ENCODE peak calls at places on chromosomes 4 and X, in six cellular contexts. One of them, this sample, is unnamed.

GRCh38 chrX:11381464-11381863 is 88.3 kb downstream of the AMELX start:
- DNase-seq in choroid plexus epithelial cell: peak
- DNase-seq in AG04450: peak
- DNase-seq in fibroblast of the aortic adventitia: peak
- DNase-seq in BE2C: peak
- DNase-seq in fibroblast of lung: peak
- DNase-seq in this sample: peak

GRCh38 chrX:137032378-137032694 is 1.5 kb downstream of the GPR101 start:
- DNase-seq in choroid plexus epithelial cell: no peak
- DNase-seq in AG04450: no peak
- DNase-seq in fibroblast of the aortic adventitia: no peak
- DNase-seq in BE2C: no peak
- DNase-seq in fibroblast of lung: no peak
- DNase-seq in this sample: no peak

GRCh38 chrX:15511563-15511962 is 11.0 kb downstream of the BMX start:
- DNase-seq in choroid plexus epithelial cell: no peak
- DNase-seq in AG04450: no peak
- DNase-seq in fibroblast of the aortic adventitia: no peak
- DNase-seq in BE2C: no peak
- DNase-seq in fibroblast of lung: no peak
- DNase-seq in this sample: no peak

GRCh38 chr4:74768857-74769525 is 25.3 kb downstream of the BTC start:
- DNase-seq in choroid plexus epithelial cell: peak
- DNase-seq in AG04450: no peak
- DNase-seq in fibroblast of the aortic adventitia: peak
- DNase-seq in BE2C: no peak
- DNase-seq in fibroblast of lung: peak
- DNase-seq in this sample: peak

GRCh38 chrX:51614353-51614752 is 4.4 kb downstream of the CENPVL3 start:
- DNase-seq in choroid plexus epithelial cell: peak
- DNase-seq in AG04450: peak
- DNase-seq in fibroblast of the aortic adventitia: peak
- DNase-seq in BE2C: peak
- DNase-seq in fibroblast of lung: peak
- DNase-seq in this sample: peak

GRCh38 chrX:23503835-23504539 is 163.3 kb upstream of the PRDX4 start:
- DNase-seq in choroid plexus epithelial cell: peak
- DNase-seq in AG04450: peak
- DNase-seq in fibroblast of the aortic adventitia: peak
- DNase-seq in BE2C: peak
- DNase-seq in fibroblast of lung: peak
- DNase-seq in this sample: peak

GRCh38 chr4:163804001-163804400 is 309.5 kb downstream of the TMA16 start:
- DNase-seq in choroid plexus epithelial cell: no peak
- DNase-seq in AG04450: no peak
- DNase-seq in fibroblast of the aortic adventitia: no peak
- DNase-seq in BE2C: no peak
- DNase-seq in fibroblast of lung: no peak
- DNase-seq in this sample: no peak

GRCh38 chrX:30141966-30142365 is 73.4 kb upstream of the MAGEB2 start:
- DNase-seq in choroid plexus epithelial cell: peak
- DNase-seq in AG04450: peak
- DNase-seq in fibroblast of the aortic adventitia: peak
- DNase-seq in BE2C: no peak
- DNase-seq in fibroblast of lung: peak
- DNase-seq in this sample: peak

GRCh38 chrX:40576291-40576690 is 4.5 kb upstream of the ATP6AP2 start:
- DNase-seq in choroid plexus epithelial cell: no peak
- DNase-seq in AG04450: no peak
- DNase-seq in fibroblast of the aortic adventitia: no peak
- DNase-seq in BE2C: no peak
- DNase-seq in fibroblast of lung: no peak
- DNase-seq in this sample: no peak

GRCh38 chr4:156999175-156999517 is 27.5 kb upstream of the PDGFC start:
- DNase-seq in choroid plexus epithelial cell: peak
- DNase-seq in AG04450: peak
- DNase-seq in fibroblast of the aortic adventitia: peak
- DNase-seq in BE2C: peak
- DNase-seq in fibroblast of lung: peak
- DNase-seq in this sample: peak

GRCh38 chrX:41031256-41031967 is 53.8 kb upstream of the USP9X start:
- DNase-seq in choroid plexus epithelial cell: no peak
- DNase-seq in AG04450: no peak
- DNase-seq in fibroblast of the aortic adventitia: no peak
- DNase-seq in BE2C: no peak
- DNase-seq in fibroblast of lung: no peak
- DNase-seq in this sample: no peak

GRCh38 chr4:108512615-108513505 is 107.5 kb upstream of the RPL34 start:
- DNase-seq in choroid plexus epithelial cell: peak
- DNase-seq in AG04450: peak
- DNase-seq in fibroblast of the aortic adventitia: peak
- DNase-seq in BE2C: peak
- DNase-seq in fibroblast of lung: peak
- DNase-seq in this sample: peak

GRCh38 chr4:101197350-101197749 is 150.0 kb downstream of the PPP3CA start:
- DNase-seq in choroid plexus epithelial cell: no peak
- DNase-seq in AG04450: no peak
- DNase-seq in fibroblast of the aortic adventitia: no peak
- DNase-seq in BE2C: no peak
- DNase-seq in fibroblast of lung: no peak
- DNase-seq in this sample: no peak

GRCh38 chrX:65607070-65607742 is 60.2 kb upstream of the MSN start:
- DNase-seq in choroid plexus epithelial cell: peak
- DNase-seq in AG04450: no peak
- DNase-seq in fibroblast of the aortic adventitia: peak
- DNase-seq in BE2C: no peak
- DNase-seq in fibroblast of lung: peak
- DNase-seq in this sample: peak

GRCh38 chr4:122172266-122172665 is 20.1 kb downstream of the BLTP1 start:
- DNase-seq in choroid plexus epithelial cell: no peak
- DNase-seq in AG04450: no peak
- DNase-seq in fibroblast of the aortic adventitia: no peak
- DNase-seq in BE2C: no peak
- DNase-seq in fibroblast of lung: no peak
- DNase-seq in this sample: no peak

GRCh38 chr4:85825937-85826678 is 351.2 kb downstream of the ARHGAP24 start:
- DNase-seq in choroid plexus epithelial cell: peak
- DNase-seq in AG04450: peak
- DNase-seq in fibroblast of the aortic adventitia: peak
- DNase-seq in BE2C: peak
- DNase-seq in fibroblast of lung: peak
- DNase-seq in this sample: peak

GRCh38 chr4:67051000-67051789 is 494.1 kb downstream of the CENPC start:
- DNase-seq in choroid plexus epithelial cell: no peak
- DNase-seq in AG04450: no peak
- DNase-seq in fibroblast of the aortic adventitia: no peak
- DNase-seq in BE2C: no peak
- DNase-seq in fibroblast of lung: no peak
- DNase-seq in this sample: no peak

GRCh38 chrX:689983-690382 is 59.4 kb downstream of the SHOX start:
- DNase-seq in choroid plexus epithelial cell: no peak
- DNase-seq in AG04450: no peak
- DNase-seq in fibroblast of the aortic adventitia: no peak
- DNase-seq in BE2C: no peak
- DNase-seq in fibroblast of lung: no peak
- DNase-seq in this sample: no peak

GRCh38 chr4:144808034-144808433 is 162.1 kb downstream of the HHIP start:
- DNase-seq in choroid plexus epithelial cell: no peak
- DNase-seq in AG04450: no peak
- DNase-seq in fibroblast of the aortic adventitia: no peak
- DNase-seq in BE2C: no peak
- DNase-seq in fibroblast of lung: peak
- DNase-seq in this sample: no peak

GRCh38 chr4:81913427-81913878 is 441.7 kb upstream of the RASGEF1B start:
- DNase-seq in choroid plexus epithelial cell: peak
- DNase-seq in AG04450: peak
- DNase-seq in fibroblast of the aortic adventitia: peak
- DNase-seq in BE2C: peak
- DNase-seq in fibroblast of lung: peak
- DNase-seq in this sample: peak

GRCh38 chr4:182085051-182085480 is 158.1 kb upstream of the TENM3 start:
- DNase-seq in choroid plexus epithelial cell: peak
- DNase-seq in AG04450: no peak
- DNase-seq in fibroblast of the aortic adventitia: no peak
- DNase-seq in BE2C: no peak
- DNase-seq in fibroblast of lung: no peak
- DNase-seq in this sample: no peak

GRCh38 chr4:108157655-108158054 is 11.1 kb downstream of the LEF1 start:
- DNase-seq in choroid plexus epithelial cell: no peak
- DNase-seq in AG04450: no peak
- DNase-seq in fibroblast of the aortic adventitia: no peak
- DNase-seq in BE2C: no peak
- DNase-seq in fibroblast of lung: no peak
- DNase-seq in this sample: no peak

GRCh38 chr4:19776021-19776459 is 475.7 kb upstream of the SLIT2 start:
- DNase-seq in choroid plexus epithelial cell: peak
- DNase-seq in AG04450: peak
- DNase-seq in fibroblast of the aortic adventitia: peak
- DNase-seq in BE2C: no peak
- DNase-seq in fibroblast of lung: peak
- DNase-seq in this sample: peak

GRCh38 chr4:41882622-41883347 is 52.4 kb upstream of the TMEM33 start:
- DNase-seq in choroid plexus epithelial cell: peak
- DNase-seq in AG04450: no peak
- DNase-seq in fibroblast of the aortic adventitia: peak
- DNase-seq in BE2C: peak
- DNase-seq in fibroblast of lung: peak
- DNase-seq in this sample: peak

GRCh38 chr4:41883988-41884737 is 51.1 kb upstream of the TMEM33 start:
- DNase-seq in choroid plexus epithelial cell: no peak
- DNase-seq in AG04450: no peak
- DNase-seq in fibroblast of the aortic adventitia: no peak
- DNase-seq in BE2C: peak
- DNase-seq in fibroblast of lung: no peak
- DNase-seq in this sample: no peak

GRCh38 chr4:41880022-41880837 is 55.0 kb upstream of the TMEM33 start:
- DNase-seq in choroid plexus epithelial cell: no peak
- DNase-seq in AG04450: no peak
- DNase-seq in fibroblast of the aortic adventitia: no peak
- DNase-seq in BE2C: no peak
- DNase-seq in fibroblast of lung: no peak
- DNase-seq in this sample: no peak

GRCh38 chr4:41880840-41881831 is 54.1 kb upstream of the TMEM33 start:
- DNase-seq in choroid plexus epithelial cell: no peak
- DNase-seq in AG04450: no peak
- DNase-seq in fibroblast of the aortic adventitia: peak
- DNase-seq in BE2C: peak
- DNase-seq in fibroblast of lung: peak
- DNase-seq in this sample: no peak

GRCh38 chr4:41881931-41882621 is 53.2 kb upstream of the TMEM33 start:
- DNase-seq in choroid plexus epithelial cell: no peak
- DNase-seq in AG04450: no peak
- DNase-seq in fibroblast of the aortic adventitia: no peak
- DNase-seq in BE2C: peak
- DNase-seq in fibroblast of lung: no peak
- DNase-seq in this sample: no peak
- H3K4me3 ChIP-seq in choroid plexus epithelial cell: no peak
- H3K4me3 ChIP-seq in AG04450: no peak
- H3K4me3 ChIP-seq in fibroblast of the aortic adventitia: peak
- H3K4me3 ChIP-seq in BE2C: peak
- H3K4me3 ChIP-seq in fibroblast of lung: peak
- H3K4me3 ChIP-seq in this sample: no peak

GRCh38 chrX:82676386-82676785 is 831.7 kb upstream of the POU3F4 start:
- DNase-seq in choroid plexus epithelial cell: peak
- DNase-seq in AG04450: no peak
- DNase-seq in fibroblast of the aortic adventitia: no peak
- DNase-seq in BE2C: no peak
- DNase-seq in fibroblast of lung: peak
- DNase-seq in this sample: peak
- TF ChIP-seq CTCF in choroid plexus epithelial cell: no peak
- TF ChIP-seq CTCF in AG04450: peak
- TF ChIP-seq CTCF in fibroblast of the aortic adventitia: no peak
- TF ChIP-seq CTCF in BE2C: no peak
- TF ChIP-seq CTCF in fibroblast of lung: no peak
- TF ChIP-seq CTCF in this sample: peak

GRCh38 chrX:49037883-49038475 is 5.2 kb downstream of the TFE3 start:
- DNase-seq in choroid plexus epithelial cell: peak
- DNase-seq in AG04450: peak
- DNase-seq in fibroblast of the aortic adventitia: peak
- DNase-seq in BE2C: no peak
- DNase-seq in fibroblast of lung: peak
- DNase-seq in this sample: peak

GRCh38 chrX:49040376-49040955 is 2.7 kb downstream of the TFE3 start:
- DNase-seq in choroid plexus epithelial cell: peak
- DNase-seq in AG04450: no peak
- DNase-seq in fibroblast of the aortic adventitia: peak
- DNase-seq in BE2C: no peak
- DNase-seq in fibroblast of lung: peak
- DNase-seq in this sample: peak

GRCh38 chrX:49041683-49042529 is 1.3 kb downstream of the TFE3 start:
- DNase-seq in choroid plexus epithelial cell: peak
- DNase-seq in AG04450: peak
- DNase-seq in fibroblast of the aortic adventitia: peak
- DNase-seq in BE2C: no peak
- DNase-seq in fibroblast of lung: peak
- DNase-seq in this sample: peak

GRCh38 chrX:49042581-49043219 is 457 bp downstream of the TFE3 start:
- DNase-seq in choroid plexus epithelial cell: peak
- DNase-seq in AG04450: no peak
- DNase-seq in fibroblast of the aortic adventitia: no peak
- DNase-seq in BE2C: no peak
- DNase-seq in fibroblast of lung: no peak
- DNase-seq in this sample: no peak

DNA sequence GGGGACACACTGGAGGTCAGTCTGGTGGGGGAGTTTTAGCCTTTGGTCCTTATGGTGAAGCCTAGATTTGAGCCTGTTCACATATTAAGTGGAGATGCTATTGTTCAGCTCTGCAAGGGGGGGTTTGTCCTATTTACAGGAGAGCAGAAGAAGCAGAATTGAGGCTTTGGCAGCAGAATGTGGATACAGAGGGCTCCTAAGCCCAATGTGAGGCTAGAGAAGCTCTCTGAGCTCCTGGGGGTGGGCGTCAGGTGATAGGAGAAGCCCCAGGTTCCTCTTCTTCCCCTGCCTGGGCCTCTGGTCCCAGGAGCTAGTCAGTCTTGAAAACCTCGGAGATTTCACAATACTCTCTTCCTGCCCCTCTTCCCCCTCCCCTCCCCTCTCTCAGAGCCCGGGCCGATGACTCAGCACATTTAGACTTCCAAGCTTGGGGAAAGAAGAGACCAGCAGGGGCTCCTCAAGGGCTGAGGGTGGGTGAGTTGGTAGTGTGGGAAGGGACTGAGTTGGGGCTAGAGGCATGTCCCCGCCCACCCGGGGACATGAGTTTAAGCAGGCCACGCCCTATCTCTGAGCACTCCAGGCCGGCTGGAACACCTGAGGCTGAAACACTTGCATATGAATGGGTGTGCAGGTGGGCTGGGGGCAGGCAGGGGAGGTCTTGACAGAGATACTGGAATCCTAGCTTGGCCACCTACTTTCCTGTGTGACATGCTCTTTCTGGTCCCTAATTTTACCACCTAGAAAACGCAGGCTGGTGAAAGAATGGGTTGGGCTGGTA is 3.4 kb downstream of the TFE3 start:
- DNase-seq in choroid plexus epithelial cell: peak
- DNase-seq in AG04450: peak
- DNase-seq in fibroblast of the aortic adventitia: peak
- DNase-seq in BE2C: peak
- DNase-seq in fibroblast of lung: peak
- DNase-seq in this sample: peak
- H3K4me3 ChIP-seq in choroid plexus epithelial cell: peak
- H3K4me3 ChIP-seq in AG04450: peak
- H3K4me3 ChIP-seq in fibroblast of the aortic adventitia: peak
- H3K4me3 ChIP-seq in BE2C: peak
- H3K4me3 ChIP-seq in fibroblast of lung: peak
- H3K4me3 ChIP-seq in this sample: peak

GRCh38 chr4:176054942-176055341 is 10.7 kb upstream of the WDR17 start:
- DNase-seq in choroid plexus epithelial cell: peak
- DNase-seq in AG04450: no peak
- DNase-seq in fibroblast of the aortic adventitia: no peak
- DNase-seq in BE2C: no peak
- DNase-seq in fibroblast of lung: no peak
- DNase-seq in this sample: peak
- TF ChIP-seq CTCF in choroid plexus epithelial cell: peak
- TF ChIP-seq CTCF in AG04450: no peak
- TF ChIP-seq CTCF in fibroblast of the aortic adventitia: peak
- TF ChIP-seq CTCF in BE2C: peak
- TF ChIP-seq CTCF in fibroblast of lung: no peak
- TF ChIP-seq CTCF in this sample: peak

This sample was measured in fibroblast of mammary gland.